ENCODE peak calls at places on chromosomes 2 and 18, in six cellular contexts. Z, O, T, D, H and M are unnamed samples. For H3K4me1 and H3K36me3, the result is how much of the 10 kb centered on the place peaks cover.

GRCh38 chr2:97718051-97718882 is 4.9 kb downstream of the ZAP70 start:
- DNase-seq in Z (no peak), D (peak), T (no peak), H (no peak), O (no peak), M (peak)

GRCh38 chr18:59013744-59014143 is 125.9 kb upstream of the SEC11C start:
- DNase-seq in Z (no peak), D (no peak), T (no peak), O (no peak), H (no peak), M (no peak)

GRCh38 chr18:52310651-52311050 is 29.3 kb upstream of the DCC start:
- DNase-seq in Z (peak), T (no peak), D (no peak), H (no peak), O (no peak), M (no peak)

GRCh38 chr2:173754837-173755236 is 210.3 kb downstream of the SP3 start:
- DNase-seq in Z (no peak), O (no peak), T (no peak), D (no peak), H (no peak), M (no peak)

GRCh38 chr2:238263204-238264071 is 23.6 kb upstream of the HES6 start:
- DNase-seq in Z (peak), D (peak), O (peak), T (peak), H (peak), M (peak)

GRCh38 chr2:237673130-237673921 is 45.9 kb downstream of the LRRFIP1 start:
- DNase-seq in O (no peak), H (peak), Z (peak), D (peak), T (no peak), M (peak)

GRCh38 chr18:29653816-29654215 is 1388.7 kb downstream of the DSC3 start:
- DNase-seq in H (no peak), O (no peak), D (no peak), Z (no peak), T (no peak), M (no peak)

GRCh38 chr2:14700753-14701152 is 68.2 kb downstream of the LRATD1 start:
- DNase-seq in Z (no peak), H (peak), T (no peak), D (no peak), O (no peak), M (no peak)

GRCh38 chr18:66795011-66795410 is 191.1 kb upstream of the CDH19 start:
- DNase-seq in O (no peak), D (no peak), T (no peak), Z (peak), H (no peak), M (no peak)

GRCh38 chr2:29238497-29238896 is 123.3 kb downstream of the CLIP4 start:
- DNase-seq in Z (peak), O (no peak), T (no peak), D (no peak), H (peak), M (no peak)

GRCh38 chr2:241324775-241325174 is 9.1 kb downstream of the SEPTIN2 start:
- DNase-seq in T (no peak), H (no peak), Z (no peak), D (no peak), O (no peak), M (no peak)

GRCh38 chr18:7626175-7626921 is 59.2 kb downstream of the PTPRM start:
- DNase-seq in Z (no peak), O (no peak), D (no peak), H (no peak), T (no peak), M (no peak)

GRCh38 chr2:220842901-220843665 is 729.0 kb downstream of the EPHA4 start:
- DNase-seq in O (no peak), Z (no peak), H (no peak), T (no peak), D (no peak), M (no peak)

GRCh38 chr2:128008089-128008672 is 19.7 kb downstream of the SAP130 start:
- DNase-seq in D (no peak), H (no peak), O (no peak), T (no peak), Z (no peak), M (no peak)

GRCh38 chr2:45173513-45173912 is 164.3 kb upstream of the SIX2 start:
- DNase-seq in Z (no peak), T (no peak), O (peak), D (no peak), H (peak), M (no peak)

GRCh38 chr2:226308981-226309380 is 490.6 kb downstream of the IRS1 start:
- DNase-seq in D (no peak), Z (no peak), T (no peak), H (peak), O (no peak), M (no peak)

GRCh38 chr2:31561823-31562222 is 18.9 kb downstream of the SRD5A2 start:
- DNase-seq in D (no peak), O (no peak), Z (no peak), H (no peak), T (no peak), M (no peak)

GRCh38 chr18:36035253-36035652 is 32.1 kb downstream of the RPRD1A start:
- DNase-seq in O (no peak), Z (no peak), T (no peak), D (no peak), H (peak), M (no peak)

DNA sequence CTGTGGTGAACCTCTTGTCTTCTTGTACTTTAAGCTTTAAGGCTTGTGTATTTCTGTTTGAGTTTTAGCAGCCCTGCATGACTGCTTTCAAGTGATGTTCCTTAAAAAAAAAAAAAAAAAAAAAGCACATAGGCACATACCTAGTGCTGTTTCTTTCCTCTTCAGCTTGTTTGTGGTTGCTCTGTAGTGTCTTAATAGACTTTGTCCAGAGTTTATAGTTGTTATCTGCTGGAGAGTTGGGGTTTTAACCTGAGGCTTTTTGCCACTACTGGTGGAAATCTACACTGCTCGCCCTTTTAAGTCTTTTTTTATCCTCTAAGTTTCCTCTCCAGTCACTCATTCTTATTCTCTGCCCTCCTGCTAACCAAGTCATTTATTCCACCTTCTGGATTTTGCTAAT is 34.5 kb downstream of the AGFG1 start:
- DNase-seq in H (no peak), T (no peak), O (no peak), Z (no peak), D (no peak), M (no peak)
- H3K4me1 ChIP-seq in H (half or more), T (half or more), O (under half), Z (under half), D (half or more), M (half or more)

GRCh38 chr2:216113572-216113971 is 4.4 kb downstream of the XRCC5 start:
- DNase-seq in O (no peak), D (no peak), Z (no peak), H (no peak), T (no peak), M (no peak)
- H3K36me3 ChIP-seq in O (under half), D (half or more), Z (under half), H (half or more), T (half or more), M (under half)

DNA sequence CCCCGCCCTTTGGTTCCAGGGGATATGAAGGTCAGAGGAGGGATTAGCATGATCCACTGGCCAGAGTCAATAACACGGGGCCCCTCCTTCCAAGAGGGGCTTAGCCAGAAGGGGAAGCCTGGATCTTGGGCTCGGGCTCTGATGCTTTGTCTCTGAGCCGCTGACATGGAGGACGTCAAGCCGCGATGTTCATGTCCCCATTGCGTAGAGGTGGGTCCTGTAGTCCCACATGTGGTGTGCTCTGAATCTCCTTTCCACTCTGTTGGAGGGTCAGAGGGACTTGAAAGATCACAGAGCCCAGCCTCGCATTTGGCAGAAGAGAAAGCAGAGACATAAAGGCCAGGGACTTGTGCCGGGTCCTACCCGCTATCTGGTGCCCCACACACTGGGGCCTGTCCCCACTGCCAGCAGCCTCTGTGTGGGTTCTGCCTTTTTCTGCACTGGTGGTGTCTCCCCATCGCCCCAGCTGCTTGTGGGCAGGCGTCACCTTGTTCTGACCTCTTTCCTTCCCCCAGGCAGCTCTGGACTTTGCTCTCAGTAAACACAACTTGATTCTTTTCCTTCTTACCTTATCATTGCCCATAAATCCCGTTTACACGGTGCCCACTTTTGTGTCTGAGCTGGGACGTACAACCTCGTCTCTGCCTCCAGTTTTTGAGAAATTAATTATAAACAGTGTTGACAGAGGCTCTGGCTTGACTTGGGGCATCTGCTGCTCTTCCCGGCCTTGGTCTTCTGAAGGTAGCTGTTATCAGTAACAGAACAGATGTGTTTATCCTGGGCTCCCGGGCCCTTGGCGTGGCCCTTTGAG is 48.8 kb downstream of the SH3BP4 start:
- DNase-seq in O (no peak), D (peak), H (no peak), Z (no peak), T (no peak), M (no peak)
- H3K4me1 ChIP-seq in O (under half), D (half or more), H (under half), Z (under half), T (under half), M (under half)

GRCh38 chr18:9563326-9563725 is 51.0 kb downstream of the PPP4R1 start:
- DNase-seq in Z (no peak), D (no peak), T (no peak), H (no peak), O (no peak), M (no peak)

GRCh38 chr18:9561774-9562173 is 52.6 kb downstream of the PPP4R1 start:
- DNase-seq in T (no peak), O (no peak), Z (no peak), H (peak), D (no peak), M (no peak)

GRCh38 chr18:9568186-9568585 is 46.2 kb downstream of the PPP4R1 start:
- DNase-seq in H (no peak), D (no peak), O (no peak), T (no peak), Z (no peak), M (no peak)

GRCh38 chr18:9562584-9562983 is 51.8 kb downstream of the PPP4R1 start:
- DNase-seq in T (no peak), H (no peak), O (no peak), Z (no peak), D (no peak), M (no peak)

DNA sequence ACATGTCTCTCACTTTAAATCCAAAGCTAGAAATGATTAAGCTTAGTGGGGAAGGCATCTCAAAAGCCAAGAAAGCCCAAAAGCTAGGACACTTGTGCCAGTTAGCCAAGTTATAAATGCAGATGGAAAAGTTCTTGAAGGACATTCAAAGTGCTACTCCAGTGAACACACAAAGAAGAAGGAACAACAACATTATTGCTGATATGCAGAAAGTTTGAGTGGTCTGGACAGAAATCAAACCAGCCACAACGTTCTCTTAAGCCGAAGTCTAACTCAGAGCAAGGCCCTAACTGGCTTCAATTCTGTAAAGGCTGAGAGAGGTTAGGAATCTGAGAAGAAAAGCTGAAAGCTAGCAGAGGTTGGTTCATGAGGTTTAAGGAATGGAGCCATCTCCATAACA is 49.0 kb downstream of the PPP4R1 start:
- DNase-seq in T (no peak), H (no peak), O (no peak), Z (no peak), D (no peak), M (no peak)
- H3K36me3 ChIP-seq in T (half or more), H (under half), O (under half), Z (under half), D (half or more), M (under half)